ENCODE peak calls at places on chromosomes 11 and 22, in seven cellular contexts. F is GM10248; P is AG08395; H is WTC11; C is T-helper 9 cell; K is activated naive CD8-positive, alpha-beta T cell treated with anti-CD3 and anti-CD28 coated beads, Interleukin-2, amount 50 U/mL, for 24 hours; Q is mucosa of gallbladder. R is an unnamed sample.

GRCh38 chr11:22920939-22921565 is 60.8 kb upstream of the CCDC179 start:
- DNase-seq in F (peak; percentile 29), P (peak; percentile 35), H (peak; percentile 21), C (no peak), K (no peak), Q (peak; percentile 48), R (peak; percentile 51)

GRCh38 chr22:37240240-37240940 is 3.7 kb downstream of the RAC2 start:
- DNase-seq in F (no peak), P (no peak), H (no peak), C (no peak), K (no peak), Q (no peak), R (no peak)

GRCh38 chr11:17839973-17840611 is 105.5 kb downstream of the KCNC1 start:
- DNase-seq in F (no peak), P (no peak), H (no peak), C (no peak), K (no peak), Q (no peak), R (no peak)

GRCh38 chr11:44133335-44133946 is 38.0 kb downstream of the EXT2 start:
- DNase-seq in F (peak; percentile 20), P (peak; percentile 62), H (no peak), C (no peak), K (no peak), Q (no peak), R (peak; percentile 2)

GRCh38 chr11:123740787-123741158 is 687 bp downstream of the ZNF202 start:
- DNase-seq in F (peak; percentile 31), P (no peak), H (no peak), C (no peak), K (no peak), Q (no peak), R (no peak)

GRCh38 chr11:70486731-70487130 is 88.4 kb downstream of the CTTN start:
- DNase-seq in F (no peak), P (no peak), H (no peak), C (no peak), K (no peak), Q (no peak), R (no peak)

GRCh38 chr11:79485694-79486093 is 44.9 kb upstream of the TENM4 start:
- DNase-seq in F (no peak), P (no peak), H (peak; percentile 50), C (no peak), K (no peak), Q (no peak), R (no peak)

GRCh38 chr22:28894793-28895192 is 11.4 kb downstream of the ZNRF3 start:
- DNase-seq in F (no peak), P (no peak), H (no peak), C (no peak), K (no peak), Q (no peak), R (no peak)

GRCh38 chr22:46001046-46001425 is 24.1 kb upstream of the WNT7B start:
- DNase-seq in F (no peak), P (no peak), H (no peak), C (no peak), K (no peak), Q (no peak), R (no peak)

GRCh38 chr11:46446343-46446751 is 54.8 kb upstream of the CHRM4 start:
- DNase-seq in F (no peak), P (peak; percentile 11), H (no peak), C (no peak), K (no peak), Q (no peak), R (peak; percentile 61)

GRCh38 chr11:65540290-65541092 is 15.6 kb downstream of the SCYL1 start:
- DNase-seq in F (peak; percentile 98), P (peak; percentile 96), H (peak; percentile 93), C (peak; percentile 87), K (peak; percentile 96), Q (peak; percentile 89), R (peak; percentile 77)

GRCh38 chr11:131658952-131659351 is 288.5 kb downstream of the NTM start:
- DNase-seq in F (peak; percentile 50), P (peak; percentile 37), H (no peak), C (no peak), K (no peak), Q (no peak), R (no peak)

GRCh38 chr11:72641900-72642814 is 32.1 kb downstream of the PDE2A start:
- DNase-seq in F (peak; percentile 47), P (peak; percentile 64), H (peak; percentile 37), C (no peak), K (peak; percentile 16), Q (peak; percentile 19), R (no peak)

GRCh38 chr11:128936546-128937275 is 6.0 kb downstream of the TP53AIP1 start:
- DNase-seq in F (no peak), P (no peak), H (peak; percentile 70), C (no peak), K (no peak), Q (no peak), R (no peak)

R was measured in NCI-H2029 treated with DMSO at 0.1 percent for 48 hours.